ENCODE peak calls at places on chromosomes 5 and 9, in nine cellular contexts. One of them, this sample, is unnamed.
A peak's percentile ranks its signal among the peaks of the same experiment; 100 is the strongest.

GRCh38 chr5:163509288-163510040 is 4.0 kb downstream of the MAT2B start:
- DNase-seq in cardiac muscle cell: peak; percentile 87
- DNase-seq in SJSA1: no peak
- DNase-seq in transverse colon: peak; percentile 39
- DNase-seq in lower lobe of right lung: no peak
- DNase-seq in BE2C: no peak
- DNase-seq in fibroblast of lung: peak; percentile 91
- DNase-seq in tibial artery: no peak
- DNase-seq in spleen: no peak
- DNase-seq in this sample: no peak

GRCh38 chr5:139644001-139644456 is 4.1 kb upstream of the CXXC5 start:
- DNase-seq in cardiac muscle cell: no peak
- DNase-seq in SJSA1: no peak
- DNase-seq in transverse colon: peak; percentile 13
- DNase-seq in lower lobe of right lung: no peak
- DNase-seq in BE2C: no peak
- DNase-seq in fibroblast of lung: no peak
- DNase-seq in tibial artery: peak; percentile 58
- DNase-seq in spleen: peak; percentile 50
- DNase-seq in this sample: no peak

GRCh38 chr5:124650960-124651662 is 95.3 kb downstream of the ZNF608 start:
- DNase-seq in cardiac muscle cell: peak; percentile 60
- DNase-seq in SJSA1: peak; percentile 66
- DNase-seq in transverse colon: no peak
- DNase-seq in lower lobe of right lung: no peak
- DNase-seq in BE2C: no peak
- DNase-seq in fibroblast of lung: peak; percentile 83
- DNase-seq in tibial artery: no peak
- DNase-seq in spleen: no peak
- DNase-seq in this sample: peak; percentile 43

GRCh38 chr5:160463775-160464465 is 42.3 kb downstream of the PTTG1 start:
- DNase-seq in cardiac muscle cell: peak; percentile 70
- DNase-seq in SJSA1: no peak
- DNase-seq in transverse colon: no peak
- DNase-seq in lower lobe of right lung: no peak
- DNase-seq in BE2C: no peak
- DNase-seq in fibroblast of lung: peak; percentile 62
- DNase-seq in tibial artery: no peak
- DNase-seq in spleen: no peak
- DNase-seq in this sample: peak; percentile 38

GRCh38 chr5:80715887-80716286 is 61.1 kb upstream of the DHFR start:
- DNase-seq in cardiac muscle cell: no peak
- DNase-seq in SJSA1: no peak
- DNase-seq in transverse colon: no peak
- DNase-seq in lower lobe of right lung: no peak
- DNase-seq in BE2C: no peak
- DNase-seq in fibroblast of lung: no peak
- DNase-seq in tibial artery: no peak
- DNase-seq in spleen: no peak
- DNase-seq in this sample: no peak

GRCh38 chr9:3074247-3074646 is 230.4 kb upstream of the PUM3 start:
- DNase-seq in cardiac muscle cell: no peak
- DNase-seq in SJSA1: no peak
- DNase-seq in transverse colon: no peak
- DNase-seq in lower lobe of right lung: no peak
- DNase-seq in BE2C: no peak
- DNase-seq in fibroblast of lung: no peak
- DNase-seq in tibial artery: no peak
- DNase-seq in spleen: no peak
- DNase-seq in this sample: no peak

GRCh38 chr9:2016411-2017208 is 1.5 kb downstream of the SMARCA2 start:
- DNase-seq in cardiac muscle cell: peak; percentile 81
- DNase-seq in SJSA1: peak; percentile 58
- DNase-seq in transverse colon: peak; percentile 85
- DNase-seq in lower lobe of right lung: peak; percentile 82
- DNase-seq in BE2C: peak; percentile 18
- DNase-seq in fibroblast of lung: peak; percentile 75
- DNase-seq in tibial artery: peak; percentile 94
- DNase-seq in spleen: peak; percentile 93
- DNase-seq in this sample: peak; percentile 72

GRCh38 chr9:14218253-14218652 is 95.7 kb downstream of the NFIB start:
- DNase-seq in cardiac muscle cell: no peak
- DNase-seq in SJSA1: no peak
- DNase-seq in transverse colon: no peak
- DNase-seq in lower lobe of right lung: no peak
- DNase-seq in BE2C: no peak
- DNase-seq in fibroblast of lung: no peak
- DNase-seq in tibial artery: no peak
- DNase-seq in spleen: no peak
- DNase-seq in this sample: no peak

GRCh38 chr5:71971862-71972261 is 135.4 kb upstream of the MAP1B start:
- DNase-seq in cardiac muscle cell: no peak
- DNase-seq in SJSA1: no peak
- DNase-seq in transverse colon: no peak
- DNase-seq in lower lobe of right lung: no peak
- DNase-seq in BE2C: peak; percentile 42
- DNase-seq in fibroblast of lung: no peak
- DNase-seq in tibial artery: no peak
- DNase-seq in spleen: no peak
- DNase-seq in this sample: no peak

GRCh38 chr9:98913044-98913443 is 30.7 kb upstream of the COL15A1 start:
- DNase-seq in cardiac muscle cell: no peak
- DNase-seq in SJSA1: no peak
- DNase-seq in transverse colon: no peak
- DNase-seq in lower lobe of right lung: no peak
- DNase-seq in BE2C: no peak
- DNase-seq in fibroblast of lung: no peak
- DNase-seq in tibial artery: no peak
- DNase-seq in spleen: no peak
- DNase-seq in this sample: no peak

GRCh38 chr5:135191084-135191826 is 157.2 kb upstream of the PITX1 start:
- DNase-seq in cardiac muscle cell: peak; percentile 76
- DNase-seq in SJSA1: peak; percentile 75
- DNase-seq in transverse colon: peak; percentile 81
- DNase-seq in lower lobe of right lung: peak; percentile 77
- DNase-seq in BE2C: peak; percentile 89
- DNase-seq in fibroblast of lung: peak; percentile 63
- DNase-seq in tibial artery: peak; percentile 85
- DNase-seq in spleen: peak; percentile 92
- DNase-seq in this sample: peak; percentile 90

GRCh38 chr5:83149671-83150070 is 72.3 kb downstream of the XRCC4 start:
- DNase-seq in cardiac muscle cell: peak; percentile 18
- DNase-seq in SJSA1: peak; percentile 72
- DNase-seq in transverse colon: no peak
- DNase-seq in lower lobe of right lung: no peak
- DNase-seq in BE2C: no peak
- DNase-seq in fibroblast of lung: peak; percentile 28
- DNase-seq in tibial artery: no peak
- DNase-seq in spleen: no peak
- DNase-seq in this sample: peak; percentile 41

GRCh38 chr5:91178461-91178860 is 204.7 kb downstream of the ARRDC3 start:
- DNase-seq in cardiac muscle cell: peak; percentile 75
- DNase-seq in SJSA1: no peak
- DNase-seq in transverse colon: no peak
- DNase-seq in lower lobe of right lung: no peak
- DNase-seq in BE2C: no peak
- DNase-seq in fibroblast of lung: no peak
- DNase-seq in tibial artery: no peak
- DNase-seq in spleen: no peak
- DNase-seq in this sample: no peak

GRCh38 chr9:21995652-21996275 is 1.2 kb downstream of the CDKN2B-AS1 start:
- DNase-seq in cardiac muscle cell: no peak
- DNase-seq in SJSA1: peak; percentile 48
- DNase-seq in transverse colon: peak; percentile 45
- DNase-seq in lower lobe of right lung: peak; percentile 72
- DNase-seq in BE2C: peak; percentile 32
- DNase-seq in fibroblast of lung: peak; percentile 63
- DNase-seq in tibial artery: peak; percentile 66
- DNase-seq in spleen: peak; percentile 93
- DNase-seq in this sample: no peak

GRCh38 chr9:35489313-35490154 is at the start of gene RUSC2:
- DNase-seq in cardiac muscle cell: peak; percentile 96
- DNase-seq in SJSA1: peak; percentile 83
- DNase-seq in transverse colon: peak; percentile 76
- DNase-seq in lower lobe of right lung: peak; percentile 89
- DNase-seq in BE2C: peak; percentile 87
- DNase-seq in fibroblast of lung: peak; percentile 87
- DNase-seq in tibial artery: peak; percentile 93
- DNase-seq in spleen: peak; percentile 88
- DNase-seq in this sample: peak; percentile 100

GRCh38 chr9:114237781-114238180 is 82.4 kb downstream of the COL27A1 start:
- DNase-seq in cardiac muscle cell: no peak
- DNase-seq in SJSA1: no peak
- DNase-seq in transverse colon: no peak
- DNase-seq in lower lobe of right lung: no peak
- DNase-seq in BE2C: no peak
- DNase-seq in fibroblast of lung: no peak
- DNase-seq in tibial artery: no peak
- DNase-seq in spleen: no peak
- DNase-seq in this sample: no peak

GRCh38 chr5:79023947-79024346 is 38.8 kb upstream of the ARSB start:
- DNase-seq in cardiac muscle cell: no peak
- DNase-seq in SJSA1: no peak
- DNase-seq in transverse colon: no peak
- DNase-seq in lower lobe of right lung: no peak
- DNase-seq in BE2C: no peak
- DNase-seq in fibroblast of lung: no peak
- DNase-seq in tibial artery: no peak
- DNase-seq in spleen: no peak
- DNase-seq in this sample: no peak
- H3K27me3 ChIP-seq in cardiac muscle cell: peaks cover 4% of the 10 kb centered on the region
- H3K27me3 ChIP-seq in SJSA1: no peaks in the 10 kb centered on the region
- H3K27me3 ChIP-seq in transverse colon: peaks cover 5% of the 10 kb centered on the region
- H3K27me3 ChIP-seq in lower lobe of right lung: peaks cover 5% of the 10 kb centered on the region
- H3K27me3 ChIP-seq in BE2C: peaks cover 33% of the 10 kb centered on the region
- H3K27me3 ChIP-seq in fibroblast of lung: no peaks in the 10 kb centered on the region
- H3K27me3 ChIP-seq in tibial artery: peaks cover 2% of the 10 kb centered on the region
- H3K27me3 ChIP-seq in spleen: peaks cover 12% of the 10 kb centered on the region
- H3K27me3 ChIP-seq in this sample: peaks cover 3% of the 10 kb centered on the region

DNA sequence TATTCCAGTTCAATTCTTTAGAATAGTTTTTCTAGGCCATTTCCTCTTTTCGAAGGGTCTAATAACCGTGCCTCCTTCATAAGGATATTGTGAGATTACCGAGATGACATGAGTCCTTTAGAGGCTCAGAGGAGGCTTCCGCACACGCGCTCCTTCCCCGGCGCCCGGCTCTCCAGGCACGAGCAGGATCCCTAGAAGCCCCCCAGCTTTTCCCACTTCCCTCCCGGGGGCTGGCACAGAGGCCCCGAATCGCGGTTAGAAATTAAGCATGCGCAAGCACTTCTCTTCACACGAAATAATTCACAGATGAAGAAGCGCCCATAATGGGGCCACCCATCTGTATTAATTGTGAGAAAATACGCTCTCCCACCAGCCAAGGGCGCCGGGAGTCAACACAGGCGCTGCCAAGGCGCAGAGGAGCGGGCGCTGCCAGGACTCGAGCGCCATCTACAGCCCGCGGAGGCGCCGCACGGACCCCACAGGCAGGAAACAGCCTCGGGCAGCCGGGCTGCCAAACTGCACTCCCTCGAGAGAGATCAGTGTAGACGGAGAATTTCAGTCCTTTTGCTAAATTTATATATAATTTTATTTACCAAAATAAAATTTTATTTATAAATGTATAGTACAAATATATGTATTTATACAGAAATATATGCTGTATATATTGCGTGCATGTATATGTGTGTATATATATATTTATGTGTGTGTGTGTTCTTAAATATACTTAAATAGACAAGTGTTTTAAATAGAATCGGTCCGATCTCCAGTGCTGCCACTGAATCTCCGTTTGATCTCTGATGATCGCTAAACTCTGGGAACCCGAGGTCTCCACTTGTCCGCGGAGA is 258.1 kb upstream of the NFIL3 start:
- DNase-seq in cardiac muscle cell: peak; percentile 85
- DNase-seq in SJSA1: no peak
- DNase-seq in transverse colon: peak; percentile 78
- DNase-seq in lower lobe of right lung: peak; percentile 85
- DNase-seq in BE2C: peak; percentile 89
- DNase-seq in fibroblast of lung: peak; percentile 71
- DNase-seq in tibial artery: peak; percentile 77
- DNase-seq in spleen: peak; percentile 92
- DNase-seq in this sample: peak; percentile 53
- H3K4me3 ChIP-seq in cardiac muscle cell: no peak overlapping the region
- H3K4me3 ChIP-seq in SJSA1: no peak overlapping the region
- H3K4me3 ChIP-seq in transverse colon: no peak overlapping the region
- H3K4me3 ChIP-seq in lower lobe of right lung: peak overlapping the region; percentile 20
- H3K4me3 ChIP-seq in BE2C: peak overlapping the region; percentile 45
- H3K4me3 ChIP-seq in fibroblast of lung: no peak overlapping the region
- H3K4me3 ChIP-seq in tibial artery: no peak overlapping the region
- H3K4me3 ChIP-seq in spleen: no peak overlapping the region
- H3K4me3 ChIP-seq in this sample: no peak overlapping the region

DNA sequence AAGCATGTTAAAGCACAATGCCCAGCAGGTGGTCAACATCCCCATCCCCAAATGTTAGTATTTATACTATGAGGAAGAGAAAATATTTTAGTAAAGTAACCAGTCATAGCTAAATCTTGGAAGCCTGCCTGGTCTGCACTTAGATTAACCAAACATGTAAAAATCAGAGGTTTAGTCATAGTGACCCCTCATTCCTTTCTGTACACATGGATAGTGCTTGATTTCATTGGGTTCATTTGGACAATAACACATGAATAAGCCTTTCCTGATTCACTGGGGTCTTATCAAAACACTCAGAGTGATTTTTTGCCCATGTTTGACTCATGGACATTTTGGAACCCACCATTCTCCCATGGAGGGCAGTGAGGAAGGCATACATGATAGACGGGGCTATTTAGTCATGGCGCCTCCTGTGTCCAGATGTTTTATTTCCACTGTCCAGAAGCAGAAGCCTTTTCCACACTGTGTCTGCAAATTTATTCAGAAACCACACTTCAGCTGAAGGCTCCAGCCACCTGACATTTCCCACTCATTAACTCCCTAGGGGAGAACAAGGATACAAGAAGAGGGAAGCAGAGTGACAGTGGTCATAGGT is 32.5 kb downstream of the OR1J1 start:
- DNase-seq in cardiac muscle cell: peak; percentile 91
- DNase-seq in SJSA1: no peak
- DNase-seq in transverse colon: no peak
- DNase-seq in lower lobe of right lung: no peak
- DNase-seq in BE2C: no peak
- DNase-seq in fibroblast of lung: peak; percentile 94
- DNase-seq in tibial artery: no peak
- DNase-seq in spleen: no peak
- DNase-seq in this sample: peak; percentile 56
- H3K9me3 ChIP-seq in cardiac muscle cell: no peaks in the 10 kb centered on the region
- H3K9me3 ChIP-seq in SJSA1: no peaks in the 10 kb centered on the region
- H3K9me3 ChIP-seq in transverse colon: no peaks in the 10 kb centered on the region
- H3K9me3 ChIP-seq in lower lobe of right lung: peaks cover 6% of the 10 kb centered on the region
- H3K9me3 ChIP-seq in BE2C: no peaks in the 10 kb centered on the region
- H3K9me3 ChIP-seq in fibroblast of lung: no peaks in the 10 kb centered on the region
- H3K9me3 ChIP-seq in tibial artery: no peaks in the 10 kb centered on the region
- H3K9me3 ChIP-seq in spleen: peaks cover 9% of the 10 kb centered on the region
- H3K9me3 ChIP-seq in this sample: no peaks in the 10 kb centered on the region

DNA sequence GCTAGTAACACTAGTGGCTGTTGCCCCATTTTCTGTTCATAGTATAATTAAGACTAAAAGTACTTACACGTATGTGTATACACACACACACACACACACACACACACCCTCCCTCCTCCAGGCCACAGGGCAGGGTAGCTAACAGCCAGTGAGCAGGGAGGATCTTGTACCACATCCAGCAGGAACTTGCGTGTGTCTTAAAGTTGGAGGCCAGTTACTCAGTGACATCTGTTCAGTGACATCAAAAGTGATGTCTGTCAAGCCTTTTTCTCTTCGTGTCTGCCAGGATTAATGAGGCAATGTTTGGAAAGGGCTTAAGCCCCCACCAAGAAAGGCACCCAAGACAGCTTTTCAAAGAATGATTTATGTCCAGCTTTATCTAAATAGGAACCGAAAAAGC is 149.4 kb upstream of the KLF4 start:
- DNase-seq in cardiac muscle cell: peak; percentile 77
- DNase-seq in SJSA1: peak; percentile 62
- DNase-seq in transverse colon: peak; percentile 88
- DNase-seq in lower lobe of right lung: peak; percentile 60
- DNase-seq in BE2C: no peak
- DNase-seq in fibroblast of lung: peak; percentile 95
- DNase-seq in tibial artery: peak; percentile 88
- DNase-seq in spleen: no peak
- DNase-seq in this sample: peak; percentile 24
- H3K27me3 ChIP-seq in cardiac muscle cell: peaks cover 30% of the 10 kb centered on the region
- H3K27me3 ChIP-seq in SJSA1: no peaks in the 10 kb centered on the region
- H3K27me3 ChIP-seq in transverse colon: no peaks in the 10 kb centered on the region
- H3K27me3 ChIP-seq in lower lobe of right lung: peaks cover 4% of the 10 kb centered on the region
- H3K27me3 ChIP-seq in BE2C: no peaks in the 10 kb centered on the region
- H3K27me3 ChIP-seq in fibroblast of lung: no peaks in the 10 kb centered on the region
- H3K27me3 ChIP-seq in tibial artery: no peaks in the 10 kb centered on the region
- H3K27me3 ChIP-seq in spleen: no peaks in the 10 kb centered on the region
- H3K27me3 ChIP-seq in this sample: no peaks in the 10 kb centered on the region